ENCODE peak calls at places on chromosomes 7 and 10, in seven cellular contexts. W is CD8-positive, alpha-beta memory T cell; F is A549; I is AG09309; Z is body of pancreas; N is transverse colon; R is right cardiac atrium. O is an unnamed sample.

GRCh38 chr7:92641921-92642511 is 51.8 kb upstream of the FAM133B start:
- DNase-seq in W (peak), F (no peak), I (no peak), Z (no peak), N (no peak), R (no peak), O (no peak)

GRCh38 chr10:127922675-127923366 is 15.9 kb downstream of the PTPRE start:
- DNase-seq in W (no peak), F (peak), I (peak), Z (peak), N (peak), R (peak), O (peak)

GRCh38 chr10:75542902-75543301 is 111.5 kb downstream of the LRMDA start:
- DNase-seq in W (no peak), F (no peak), I (peak), Z (peak), N (peak), R (no peak), O (no peak)

GRCh38 chr10:58998924-58999713 is 177.3 kb upstream of the PHYHIPL start:
- DNase-seq in W (no peak), F (no peak), I (no peak), Z (peak), N (no peak), R (peak), O (peak)

GRCh38 chr10:47143072-47143471 is 156.9 kb upstream of the GDF10 start:
- DNase-seq in W (no peak), F (no peak), I (no peak), Z (no peak), N (no peak), R (no peak), O (no peak)

GRCh38 chr10:116113721-116114501 is 159.1 kb downstream of the GFRA1 start:
- DNase-seq in W (no peak), F (no peak), I (peak), Z (no peak), N (no peak), R (no peak), O (no peak)

GRCh38 chr7:137109966-137110930 is 233.3 kb downstream of the PTN start:
- DNase-seq in W (no peak), F (no peak), I (no peak), Z (no peak), N (no peak), R (no peak), O (no peak)

GRCh38 chr10:34397324-34397723 is 417.8 kb downstream of the PARD3 start:
- DNase-seq in W (no peak), F (no peak), I (peak), Z (no peak), N (no peak), R (no peak), O (no peak)

GRCh38 chr10:11546581-11546980 is 64.9 kb downstream of the USP6NL start:
- DNase-seq in W (no peak), F (no peak), I (no peak), Z (no peak), N (no peak), R (no peak), O (no peak)

GRCh38 chr7:44563171-44563679 is 10.5 kb downstream of the DDX56 start:
- DNase-seq in W (no peak), F (no peak), I (no peak), Z (no peak), N (no peak), R (no peak), O (no peak)

GRCh38 chr7:50369408-50370026 is 65.0 kb downstream of the IKZF1 start:
- DNase-seq in W (peak), F (no peak), I (no peak), Z (no peak), N (no peak), R (no peak), O (no peak)

GRCh38 chr7:155846936-155847335 is 34.7 kb upstream of the SHH start:
- DNase-seq in W (no peak), F (no peak), I (no peak), Z (no peak), N (no peak), R (no peak), O (no peak)

GRCh38 chr7:28703054-28703765 is 254.9 kb downstream of the TRIL start:
- DNase-seq in W (no peak), F (no peak), I (no peak), Z (no peak), N (no peak), R (no peak), O (no peak)

GRCh38 chr10:94075521-94075920 is 81.8 kb downstream of the PLCE1 start:
- DNase-seq in W (no peak), F (no peak), I (no peak), Z (no peak), N (no peak), R (no peak), O (no peak)

GRCh38 chr7:135670179-135670578 is 7.9 kb downstream of the STMP1 start:
- DNase-seq in W (no peak), F (no peak), I (no peak), Z (no peak), N (no peak), R (no peak), O (no peak)

GRCh38 chr7:1043552-1044188 is 676 bp upstream of the GPR146 start:
- DNase-seq in W (no peak), F (no peak), I (no peak), Z (no peak), N (peak), R (peak), O (no peak)

GRCh38 chr10:30580241-30580640 is 49.3 kb downstream of the LYZL2 start:
- DNase-seq in W (no peak), F (no peak), I (no peak), Z (no peak), N (no peak), R (no peak), O (no peak)

GRCh38 chr10:48522011-48522765 is 82.7 kb downstream of the ARHGAP22 start:
- DNase-seq in W (no peak), F (no peak), I (no peak), Z (no peak), N (no peak), R (no peak), O (no peak)

GRCh38 chr7:16891338-16891737 is 9.6 kb upstream of the AGR3 start:
- DNase-seq in W (no peak), F (peak), I (peak), Z (peak), N (peak), R (no peak), O (no peak)

GRCh38 chr7:45579386-45579785 is 5.2 kb downstream of the ADCY1 start:
- DNase-seq in W (no peak), F (no peak), I (no peak), Z (no peak), N (no peak), R (no peak), O (peak)

GRCh38 chr7:151680810-151681209 is 161.1 kb upstream of the RHEB start:
- DNase-seq in W (no peak), F (no peak), I (no peak), Z (no peak), N (peak), R (peak), O (peak)

GRCh38 chr10:111175786-111176185 is 99.0 kb downstream of the ADRA2A start:
- DNase-seq in W (no peak), F (no peak), I (no peak), Z (no peak), N (no peak), R (no peak), O (no peak)

GRCh38 chr10:89032141-89032814 is 41.7 kb downstream of the FAS start:
- DNase-seq in W (no peak), F (peak), I (peak), Z (no peak), N (no peak), R (peak), O (no peak)
- H3K4me3 ChIP-seq in W (no peak), F (no peak), I (no peak), Z (no peak), N (no peak), R (no peak), O (no peak)

GRCh38 chr7:14690075-14690474 is 212.5 kb downstream of the DGKB start:
- DNase-seq in W (no peak), F (no peak), I (no peak), Z (no peak), N (no peak), R (no peak), O (no peak)

GRCh38 chr7:14688208-14688607 is 214.3 kb downstream of the DGKB start:
- DNase-seq in W (no peak), F (no peak), I (no peak), Z (no peak), N (no peak), R (no peak), O (no peak)

GRCh38 chr7:14685112-14685511 is 217.4 kb downstream of the DGKB start:
- DNase-seq in W (no peak), F (no peak), I (no peak), Z (no peak), N (no peak), R (no peak), O (no peak)

GRCh38 chr7:14687241-14687640 is 215.3 kb downstream of the DGKB start:
- DNase-seq in W (no peak), F (no peak), I (no peak), Z (no peak), N (no peak), R (no peak), O (no peak)

DNA sequence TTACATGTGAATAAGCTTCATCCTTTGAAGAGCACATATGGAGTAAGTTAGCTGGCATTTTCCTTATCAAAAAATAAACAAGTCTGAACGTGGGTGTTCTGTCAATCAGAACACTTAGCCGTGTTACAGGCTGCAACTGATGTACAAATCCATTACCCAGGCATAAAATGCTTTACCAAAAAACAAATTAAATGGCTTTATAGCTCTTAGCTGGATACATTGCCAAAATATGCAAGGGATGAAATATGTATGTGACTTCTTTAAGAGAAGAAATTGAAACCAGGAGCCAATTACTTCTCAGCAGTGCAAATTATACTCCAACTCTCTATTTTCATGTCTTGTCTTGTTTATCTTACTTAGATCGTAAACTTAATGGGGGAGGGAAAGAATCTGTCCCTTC is 214.8 kb downstream of the DGKB start:
- DNase-seq in W (no peak), F (no peak), I (peak), Z (no peak), N (no peak), R (no peak), O (no peak)
- H3K4me3 ChIP-seq in W (no peak), F (no peak), I (no peak), Z (no peak), N (no peak), R (no peak), O (no peak)

GRCh38 chr7:34311591-34311990 is 346.4 kb upstream of the NPSR1 start:
- DNase-seq in W (no peak), F (no peak), I (peak), Z (no peak), N (no peak), R (no peak), O (no peak)

GRCh38 chr7:34313289-34313688 is 344.7 kb upstream of the NPSR1 start:
- DNase-seq in W (no peak), F (no peak), I (no peak), Z (no peak), N (no peak), R (no peak), O (no peak)

GRCh38 chr7:34309584-34309983 is 348.4 kb upstream of the NPSR1 start:
- DNase-seq in W (no peak), F (no peak), I (no peak), Z (no peak), N (no peak), R (no peak), O (no peak)

GRCh38 chr7:34315032-34315431 is 343.0 kb upstream of the NPSR1 start:
- DNase-seq in W (no peak), F (no peak), I (peak), Z (no peak), N (no peak), R (no peak), O (no peak)

GRCh38 chr7:34312624-34313023 is 345.4 kb upstream of the NPSR1 start:
- DNase-seq in W (no peak), F (no peak), I (no peak), Z (no peak), N (no peak), R (no peak), O (no peak)
- H3K4me3 ChIP-seq in W (no peak), F (no peak), I (no peak), Z (no peak), N (no peak), R (no peak), O (no peak)

GRCh38 chr7:121313793-121314676 is 14.8 kb upstream of the WNT16 start:
- DNase-seq in W (no peak), F (no peak), I (peak), Z (no peak), N (peak), R (no peak), O (no peak)

DNA sequence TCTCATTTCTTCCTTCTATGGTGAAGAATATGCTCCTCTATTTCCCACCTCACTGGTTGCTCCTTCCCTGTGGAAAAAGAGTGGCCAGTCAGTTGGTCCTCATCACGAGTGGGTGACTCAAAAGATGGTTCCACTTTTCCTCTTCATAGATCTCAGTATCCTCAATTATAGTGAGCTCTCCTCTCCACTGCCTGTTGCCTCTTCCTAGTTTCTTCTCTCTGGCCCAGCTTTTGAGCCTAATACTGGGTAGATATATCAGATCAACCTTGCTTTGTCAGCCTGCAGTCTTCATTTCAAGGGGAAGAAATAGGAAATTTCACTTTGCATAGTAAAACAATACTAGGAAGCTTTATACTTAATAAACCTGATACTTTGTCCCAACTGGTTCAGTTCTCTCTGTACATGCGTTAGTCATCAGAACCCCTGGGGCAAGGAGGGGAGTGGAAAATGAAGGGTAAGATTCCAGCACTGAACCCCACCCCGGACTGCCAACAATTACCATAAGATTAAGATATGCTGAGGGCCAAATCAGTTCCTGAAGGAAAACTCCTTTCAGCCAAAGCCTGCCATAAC is 15.5 kb upstream of the WNT16 start:
- DNase-seq in W (no peak), F (no peak), I (no peak), Z (no peak), N (peak), R (no peak), O (no peak)
- H3K4me3 ChIP-seq in W (no peak), F (no peak), I (no peak), Z (no peak), N (no peak), R (no peak), O (no peak)

GRCh38 chr7:131226116-131226562 is 101.5 kb upstream of the MKLN1 start:
- DNase-seq in W (no peak), F (no peak), I (no peak), Z (no peak), N (no peak), R (no peak), O (no peak)
- H3K4me3 ChIP-seq in W (no peak), F (peak), I (no peak), Z (no peak), N (no peak), R (no peak), O (no peak)

GRCh38 chr10:22346087-22346661 is 878 bp downstream of the SPAG6 start:
- DNase-seq in W (no peak), F (no peak), I (no peak), Z (no peak), N (no peak), R (no peak), O (no peak)

GRCh38 chr10:22344781-22345300 is 455 bp upstream of the SPAG6 start:
- DNase-seq in W (no peak), F (no peak), I (no peak), Z (no peak), N (no peak), R (no peak), O (no peak)

GRCh38 chr10:22343761-22344160 is 1.5 kb upstream of the SPAG6 start:
- DNase-seq in W (no peak), F (no peak), I (no peak), Z (no peak), N (no peak), R (no peak), O (no peak)

GRCh38 chr10:22344204-22344603 is 1.1 kb upstream of the SPAG6 start:
- DNase-seq in W (no peak), F (no peak), I (no peak), Z (no peak), N (no peak), R (no peak), O (no peak)

GRCh38 chr10:22345301-22346086 is at the start of gene SPAG6:
- DNase-seq in W (peak), F (no peak), I (no peak), Z (peak), N (peak), R (peak), O (peak)
- H3K4me3 ChIP-seq in W (no peak), F (no peak), I (no peak), Z (no peak), N (no peak), R (no peak), O (peak)

DNA sequence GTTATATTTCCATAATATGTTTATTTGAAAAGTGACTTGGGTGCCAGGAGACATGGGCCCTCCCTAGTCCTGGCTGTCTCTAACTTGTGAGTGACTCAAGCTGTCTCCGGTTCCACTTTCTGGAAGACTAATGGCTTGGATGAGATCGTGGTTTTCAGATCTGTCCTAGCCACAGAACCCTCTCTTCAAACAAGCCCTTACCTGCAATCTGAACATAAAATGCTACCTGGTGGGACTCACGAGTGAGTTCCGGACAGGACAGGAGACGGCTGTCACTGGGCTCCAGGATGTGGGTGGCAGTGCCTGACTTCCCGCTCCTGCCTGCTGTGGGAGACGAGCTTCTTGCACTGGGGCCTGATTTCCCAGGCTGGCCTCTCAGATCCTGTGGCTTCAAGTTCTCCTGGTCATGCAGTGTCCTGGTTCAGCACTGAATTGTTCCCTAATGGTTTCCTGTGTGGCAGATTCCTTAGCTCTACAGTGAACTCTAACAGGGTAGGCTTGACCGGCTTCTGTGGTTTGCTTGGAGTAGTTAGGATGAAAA is 26.0 kb upstream of the PFKFB3 start:
- DNase-seq in W (no peak), F (no peak), I (no peak), Z (no peak), N (no peak), R (no peak), O (no peak)
- H3K4me3 ChIP-seq in W (no peak), F (no peak), I (no peak), Z (no peak), N (no peak), R (no peak), O (no peak)

DNA sequence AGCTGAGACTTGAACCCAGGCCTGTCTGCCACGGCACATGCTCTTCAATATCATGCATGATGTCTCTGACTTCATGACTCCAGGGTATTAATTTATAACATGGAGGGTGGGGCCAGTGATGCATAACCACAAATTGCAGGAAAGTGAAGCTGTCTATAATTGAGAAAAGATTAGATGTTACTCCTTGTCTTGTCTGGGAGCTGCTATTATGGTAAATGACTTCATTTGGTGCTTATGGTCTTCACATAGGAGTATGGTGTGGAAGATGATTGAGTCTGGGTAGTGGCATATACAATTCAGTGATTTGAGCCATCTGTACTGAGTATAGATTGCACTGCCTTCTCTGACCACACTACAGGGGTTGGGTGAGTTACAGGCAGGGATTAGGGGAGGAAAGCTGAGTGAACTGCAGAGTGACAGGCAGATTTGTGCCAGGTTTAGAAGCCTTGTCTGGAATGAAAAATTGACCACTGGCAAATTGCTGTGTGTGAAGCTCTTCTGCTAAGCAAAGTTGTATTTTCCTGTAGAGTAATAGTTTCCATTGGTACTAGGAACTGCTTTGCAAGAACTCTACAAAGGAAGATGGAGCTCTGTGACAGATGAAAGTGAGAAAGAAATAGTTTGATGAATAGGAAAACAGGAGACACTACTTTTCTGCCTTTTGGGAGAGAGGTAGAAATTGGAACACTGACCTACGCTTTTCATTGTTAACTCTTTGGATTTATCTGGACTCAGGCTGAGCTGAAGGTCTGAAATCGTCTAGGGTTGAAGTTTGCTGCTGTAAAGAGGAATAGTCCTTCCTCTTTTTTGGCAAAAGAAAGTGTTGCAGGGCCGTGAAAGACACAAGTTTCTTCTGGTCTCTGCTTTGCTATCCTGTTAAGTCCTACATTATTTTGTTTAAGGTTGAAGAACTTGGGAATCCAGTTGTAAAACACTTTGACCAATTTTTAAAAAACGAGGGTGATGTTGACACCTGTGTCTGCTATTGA is 2.7 kb downstream of the SND1 start:
- DNase-seq in W (no peak), F (no peak), I (no peak), Z (no peak), N (no peak), R (no peak), O (no peak)
- H3K4me3 ChIP-seq in W (peak), F (no peak), I (no peak), Z (no peak), N (no peak), R (no peak), O (no peak)